ENCODE peak calls at places on chromosomes 16 and 17, in five cellular contexts. U, W, H, D and G are unnamed samples.

GRCh38 chr17:32127156-32127897 is 15.0 kb upstream of the RHOT1 start:
- DNase-seq in U (peak), W (peak), H (peak), D (peak), G (peak)

GRCh38 chr17:7354262-7354781 is 634 bp upstream of the TMEM95 start:
- DNase-seq in U (no peak), W (peak), H (no peak), D (no peak), G (no peak)

GRCh38 chr16:85460983-85461813 is 151.9 kb upstream of the GSE1 start:
- DNase-seq in U (no peak), W (peak), H (no peak), D (no peak), G (no peak)

GRCh38 chr16:5965321-5965720 is 867.7 kb upstream of the EEF2KMT start:
- DNase-seq in U (no peak), W (no peak), H (no peak), D (no peak), G (no peak)

GRCh38 chr17:57871155-57871554 is 21.3 kb upstream of the MRPS23 start:
- DNase-seq in U (no peak), W (no peak), H (no peak), D (no peak), G (no peak)

GRCh38 chr17:72764632-72765041 is 327.9 kb downstream of the SLC39A11 start:
- DNase-seq in U (no peak), W (peak), H (no peak), D (no peak), G (no peak)

GRCh38 chr17:40329981-40330794 is 21.2 kb downstream of the RARA start:
- DNase-seq in U (no peak), W (peak), H (no peak), D (peak), G (no peak)

GRCh38 chr16:15996432-15997109 is 47.2 kb downstream of the ABCC1 start:
- DNase-seq in U (no peak), W (peak), H (peak), D (peak), G (no peak)

GRCh38 chr17:70527364-70527888 is 358.1 kb downstream of the KCNJ2 start:
- DNase-seq in U (no peak), W (no peak), H (no peak), D (no peak), G (no peak)

GRCh38 chr16:71259086-71259485 is 28.6 kb upstream of the HYDIN start:
- DNase-seq in U (no peak), W (no peak), H (no peak), D (no peak), G (no peak)

GRCh38 chr17:80122926-80123505 is 21.6 kb downstream of the GAA start:
- DNase-seq in U (no peak), W (no peak), H (no peak), D (no peak), G (no peak)

GRCh38 chr17:56596741-56597494 is 3.4 kb downstream of the NOG start:
- DNase-seq in U (no peak), W (peak), H (no peak), D (no peak), G (no peak)

GRCh38 chr17:8997994-8998628 is 23.2 kb upstream of the NTN1 start:
- DNase-seq in U (no peak), W (peak), H (peak), D (peak), G (no peak)

GRCh38 chr16:50868577-50868976 is 126.7 kb downstream of the CYLD start:
- DNase-seq in U (no peak), W (no peak), H (no peak), D (no peak), G (no peak)

GRCh38 chr16:84844049-84844350 is 24.2 kb downstream of the CRISPLD2 start:
- DNase-seq in U (no peak), W (no peak), H (no peak), D (no peak), G (no peak)

GRCh38 chr16:23060458-23061320 is 88.6 kb downstream of the USP31 start:
- DNase-seq in U (peak), W (peak), H (peak), D (peak), G (peak)

GRCh38 chr17:55487727-55488436 is 23.4 kb downstream of the SMIM36 start:
- DNase-seq in U (no peak), W (peak), H (no peak), D (no peak), G (no peak)

GRCh38 chr16:88665148-88665547 is 2.3 kb upstream of the MVD start:
- DNase-seq in U (no peak), W (no peak), H (no peak), D (peak), G (no peak)

GRCh38 chr16:12063435-12063834 is 86.9 kb downstream of the SNX29 start:
- DNase-seq in U (no peak), W (no peak), H (no peak), D (no peak), G (no peak)

GRCh38 chr16:48395375-48395774 is 10.2 kb upstream of the SIAH1 start:
- DNase-seq in U (no peak), W (no peak), H (no peak), D (no peak), G (no peak)

GRCh38 chr17:42422412-42422957 is 571 bp downstream of the CAVIN1 start:
- DNase-seq in U (no peak), W (peak), H (no peak), D (peak), G (no peak)

GRCh38 chr17:80480248-80480647 is 3.8 kb upstream of the NPTX1 start:
- DNase-seq in U (no peak), W (no peak), H (no peak), D (no peak), G (no peak)

GRCh38 chr16:89410794-89411309 is 79.5 kb downstream of the ANKRD11 start:
- DNase-seq in U (no peak), W (peak), H (peak), D (peak), G (peak)

GRCh38 chr17:59199398-59199797 is 10.4 kb upstream of the SMG8 start:
- DNase-seq in U (no peak), W (no peak), H (no peak), D (no peak), G (no peak)

GRCh38 chr17:79843917-79844815 is 4.9 kb upstream of the CBX4 start:
- DNase-seq in U (no peak), W (peak), H (no peak), D (peak), G (no peak)